ENCODE peak calls at places on chromosome 11, in four cellular contexts. One of them, this sample, is unnamed.

GRCh38 chr11:32204751-32205150 is 113.9 kb downstream of the RCN1 start:
- DNase-seq in right atrium auricular region: no peak
- DNase-seq in body of pancreas: no peak
- DNase-seq in thoracic aorta: no peak
- DNase-seq in this sample: no peak

GRCh38 chr11:13552784-13553183 is 57.0 kb upstream of the PTH start:
- DNase-seq in right atrium auricular region: no peak
- DNase-seq in body of pancreas: no peak
- DNase-seq in thoracic aorta: no peak
- DNase-seq in this sample: no peak

GRCh38 chr11:122439911-122440782 is 215.4 kb upstream of the UBASH3B start:
- DNase-seq in right atrium auricular region: peak; percentile 75
- DNase-seq in body of pancreas: peak; percentile 55
- DNase-seq in thoracic aorta: no peak
- DNase-seq in this sample: peak; percentile 89

GRCh38 chr11:36363361-36364272 is 67.5 kb downstream of the PRR5L start:
- DNase-seq in right atrium auricular region: no peak
- DNase-seq in body of pancreas: no peak
- DNase-seq in thoracic aorta: no peak
- DNase-seq in this sample: peak; percentile 67

GRCh38 chr11:131681875-131682274 is 311.5 kb downstream of the NTM start:
- DNase-seq in right atrium auricular region: no peak
- DNase-seq in body of pancreas: no peak
- DNase-seq in thoracic aorta: no peak
- DNase-seq in this sample: peak; percentile 34

GRCh38 chr11:96254087-96254486 is 88.9 kb downstream of the MAML2 start:
- DNase-seq in right atrium auricular region: no peak
- DNase-seq in body of pancreas: peak; percentile 34
- DNase-seq in thoracic aorta: no peak
- DNase-seq in this sample: no peak

GRCh38 chr11:79264284-79264683 is 176.5 kb downstream of the TENM4 start:
- DNase-seq in right atrium auricular region: no peak
- DNase-seq in body of pancreas: no peak
- DNase-seq in thoracic aorta: no peak
- DNase-seq in this sample: no peak

GRCh38 chr11:66007201-66007634 is 4.6 kb upstream of the CST6 start:
- DNase-seq in right atrium auricular region: no peak
- DNase-seq in body of pancreas: no peak
- DNase-seq in thoracic aorta: no peak
- DNase-seq in this sample: peak; percentile 83

GRCh38 chr11:71235719-71236118 is 16.7 kb downstream of the SHANK2 start:
- DNase-seq in right atrium auricular region: no peak
- DNase-seq in body of pancreas: no peak
- DNase-seq in thoracic aorta: no peak
- DNase-seq in this sample: peak; percentile 25

GRCh38 chr11:65915821-65916251 is 3.0 kb downstream of the C11orf68 start:
- DNase-seq in right atrium auricular region: peak; percentile 96
- DNase-seq in body of pancreas: peak; percentile 75
- DNase-seq in thoracic aorta: peak; percentile 87
- DNase-seq in this sample: peak; percentile 80

GRCh38 chr11:108592591-108593213 is 866 bp downstream of the EXPH5 start:
- DNase-seq in right atrium auricular region: no peak
- DNase-seq in body of pancreas: peak; percentile 18
- DNase-seq in thoracic aorta: peak; percentile 18
- DNase-seq in this sample: peak; percentile 77

DNA sequence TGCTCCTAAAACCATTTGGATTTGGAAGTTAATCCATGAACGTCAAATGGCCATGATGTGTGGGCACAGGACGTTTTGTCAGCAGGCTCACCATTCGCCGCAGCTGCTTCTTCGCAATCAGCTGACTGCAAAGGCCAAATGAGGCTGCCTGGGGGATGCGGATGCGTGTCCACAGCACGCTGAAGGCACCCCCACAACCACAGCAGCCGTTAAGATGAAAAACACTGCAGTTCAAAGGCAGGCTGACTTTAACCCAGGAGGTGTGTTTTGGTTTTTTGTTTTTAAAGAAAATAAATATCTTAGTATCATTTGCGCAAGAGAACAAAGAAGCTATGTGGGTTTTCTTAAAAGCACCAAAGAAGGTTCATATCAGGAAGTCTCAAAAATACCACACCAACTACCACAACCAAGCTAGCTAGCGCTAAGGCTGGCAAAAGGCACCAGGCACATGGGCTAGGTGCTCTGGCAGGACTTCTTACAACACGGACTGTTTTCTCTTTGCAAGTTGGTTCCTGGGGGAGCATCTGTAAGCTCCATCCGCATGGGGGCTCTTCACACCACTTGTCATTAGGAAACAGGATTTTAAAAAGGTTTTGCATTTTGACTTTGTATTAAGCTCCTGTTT is 22.3 kb upstream of the NAP1L4 start:
- DNase-seq in right atrium auricular region: no peak
- DNase-seq in body of pancreas: no peak
- DNase-seq in thoracic aorta: no peak
- DNase-seq in this sample: no peak
- H3K4me1 ChIP-seq in right atrium auricular region: no peaks in the 10 kb centered on the region
- H3K4me1 ChIP-seq in body of pancreas: no peaks in the 10 kb centered on the region
- H3K4me1 ChIP-seq in thoracic aorta: no peaks in the 10 kb centered on the region
- H3K4me1 ChIP-seq in this sample: no peaks in the 10 kb centered on the region

GRCh38 chr11:117921893-117922292 is 7.3 kb downstream of the TMPRSS13 start:
- DNase-seq in right atrium auricular region: no peak
- DNase-seq in body of pancreas: no peak
- DNase-seq in thoracic aorta: no peak
- DNase-seq in this sample: no peak

GRCh38 chr11:117923275-117923674 is 5.9 kb downstream of the TMPRSS13 start:
- DNase-seq in right atrium auricular region: no peak
- DNase-seq in body of pancreas: no peak
- DNase-seq in thoracic aorta: no peak
- DNase-seq in this sample: no peak

GRCh38 chr11:117924631-117925170 is 4.5 kb downstream of the TMPRSS13 start:
- DNase-seq in right atrium auricular region: no peak
- DNase-seq in body of pancreas: no peak
- DNase-seq in thoracic aorta: no peak
- DNase-seq in this sample: no peak

GRCh38 chr11:117925198-117925925 is 3.8 kb downstream of the TMPRSS13 start:
- DNase-seq in right atrium auricular region: no peak
- DNase-seq in body of pancreas: no peak
- DNase-seq in thoracic aorta: no peak
- DNase-seq in this sample: no peak

DNA sequence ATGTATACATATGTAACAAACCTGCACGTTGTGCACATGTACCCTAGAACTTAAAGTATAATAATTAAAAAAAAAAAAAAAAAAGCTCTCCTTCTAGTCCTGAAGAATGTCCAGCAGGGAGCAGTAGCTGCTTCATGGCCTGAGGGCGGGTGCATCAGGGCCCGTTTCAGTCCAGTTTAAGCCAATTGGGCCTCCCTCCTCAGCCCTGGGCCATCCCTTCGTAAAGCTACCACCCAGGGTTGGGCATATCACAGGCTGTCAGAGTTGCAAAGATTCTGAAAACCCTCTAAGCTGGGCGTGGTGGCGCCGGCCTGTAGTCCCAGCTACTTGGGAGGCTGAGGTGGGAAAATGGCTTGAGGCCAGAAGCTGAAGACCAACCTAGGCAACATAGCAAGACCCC is 5.4 kb downstream of the TMPRSS13 start:
- DNase-seq in right atrium auricular region: no peak
- DNase-seq in body of pancreas: no peak
- DNase-seq in thoracic aorta: no peak
- DNase-seq in this sample: no peak
- TF ChIP-seq CTCF in right atrium auricular region: no peak
- TF ChIP-seq CTCF in body of pancreas: no peak
- TF ChIP-seq CTCF in thoracic aorta: no peak
- TF ChIP-seq CTCF in this sample: peak; percentile 46

GRCh38 chr11:89491141-89491690 is at the start of gene NOX4:
- DNase-seq in right atrium auricular region: peak; percentile 63
- DNase-seq in body of pancreas: peak; percentile 3
- DNase-seq in thoracic aorta: peak; percentile 12
- DNase-seq in this sample: peak; percentile 88
- H3K4me3 ChIP-seq in right atrium auricular region: peak within 1 kb of the TSS; percentile 53
- H3K4me3 ChIP-seq in body of pancreas: no peak within 1 kb of the TSS
- H3K4me3 ChIP-seq in thoracic aorta: peak within 1 kb of the TSS; percentile 71
- H3K4me3 ChIP-seq in this sample: peak within 1 kb of the TSS; percentile 70

GRCh38 chr11:9755561-9755960 is 91.7 kb downstream of the SWAP70 start:
- DNase-seq in right atrium auricular region: no peak
- DNase-seq in body of pancreas: no peak
- DNase-seq in thoracic aorta: no peak
- DNase-seq in this sample: no peak
- H3K4me1 ChIP-seq in right atrium auricular region: no peaks in the 10 kb centered on the region
- H3K4me1 ChIP-seq in body of pancreas: peaks cover 34% of the 10 kb centered on the region
- H3K4me1 ChIP-seq in thoracic aorta: peaks cover 8% of the 10 kb centered on the region
- H3K4me1 ChIP-seq in this sample: no peaks in the 10 kb centered on the region

DNA sequence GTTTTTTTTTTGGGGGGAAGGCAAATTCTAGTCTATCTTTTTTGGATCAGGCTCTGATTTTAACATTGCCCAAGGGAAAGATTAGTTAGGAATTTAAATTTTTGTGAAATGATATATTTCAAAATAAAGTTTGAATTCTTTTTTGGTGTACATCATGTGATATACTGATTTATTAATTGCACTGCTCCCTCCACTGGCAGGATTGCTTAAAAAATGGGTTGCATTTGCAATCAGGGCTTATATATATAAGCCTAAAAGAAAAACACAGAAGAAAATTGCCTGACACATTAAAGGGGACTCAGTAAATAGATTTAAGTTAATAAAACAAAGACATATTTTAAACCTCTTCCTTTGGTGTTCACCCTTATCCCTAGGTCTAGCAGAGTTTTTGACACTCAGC is 1.2 kb downstream of the DYNC2H1 start:
- DNase-seq in right atrium auricular region: no peak
- DNase-seq in body of pancreas: no peak
- DNase-seq in thoracic aorta: no peak
- DNase-seq in this sample: no peak
- TF ChIP-seq CTCF in right atrium auricular region: no peak
- TF ChIP-seq CTCF in body of pancreas: no peak
- TF ChIP-seq CTCF in thoracic aorta: no peak
- TF ChIP-seq CTCF in this sample: no peak

GRCh38 chr11:111918390-111919256 is at the start of gene C11orf52:
- DNase-seq in right atrium auricular region: no peak
- DNase-seq in body of pancreas: peak; percentile 96
- DNase-seq in thoracic aorta: no peak
- DNase-seq in this sample: peak; percentile 92
- H3K4me3 ChIP-seq in right atrium auricular region: no peak within 1 kb of the TSS
- H3K4me3 ChIP-seq in body of pancreas: no peak within 1 kb of the TSS
- H3K4me3 ChIP-seq in thoracic aorta: peak within 1 kb of the TSS; percentile 21
- H3K4me3 ChIP-seq in this sample: no peak within 1 kb of the TSS

GRCh38 chr11:76771446-76772099 is 11.6 kb upstream of the TSKU start:
- DNase-seq in right atrium auricular region: no peak
- DNase-seq in body of pancreas: no peak
- DNase-seq in thoracic aorta: no peak
- DNase-seq in this sample: no peak

GRCh38 chr11:76772100-76772782 is 10.9 kb upstream of the TSKU start:
- DNase-seq in right atrium auricular region: no peak
- DNase-seq in body of pancreas: no peak
- DNase-seq in thoracic aorta: no peak
- DNase-seq in this sample: no peak

GRCh38 chr11:76769645-76770586 is 13.2 kb upstream of the TSKU start:
- DNase-seq in right atrium auricular region: no peak
- DNase-seq in body of pancreas: peak; percentile 67
- DNase-seq in thoracic aorta: no peak
- DNase-seq in this sample: peak; percentile 86

GRCh38 chr11:76769071-76769560 is 14.0 kb upstream of the TSKU start:
- DNase-seq in right atrium auricular region: no peak
- DNase-seq in body of pancreas: no peak
- DNase-seq in thoracic aorta: no peak
- DNase-seq in this sample: peak; percentile 85

DNA sequence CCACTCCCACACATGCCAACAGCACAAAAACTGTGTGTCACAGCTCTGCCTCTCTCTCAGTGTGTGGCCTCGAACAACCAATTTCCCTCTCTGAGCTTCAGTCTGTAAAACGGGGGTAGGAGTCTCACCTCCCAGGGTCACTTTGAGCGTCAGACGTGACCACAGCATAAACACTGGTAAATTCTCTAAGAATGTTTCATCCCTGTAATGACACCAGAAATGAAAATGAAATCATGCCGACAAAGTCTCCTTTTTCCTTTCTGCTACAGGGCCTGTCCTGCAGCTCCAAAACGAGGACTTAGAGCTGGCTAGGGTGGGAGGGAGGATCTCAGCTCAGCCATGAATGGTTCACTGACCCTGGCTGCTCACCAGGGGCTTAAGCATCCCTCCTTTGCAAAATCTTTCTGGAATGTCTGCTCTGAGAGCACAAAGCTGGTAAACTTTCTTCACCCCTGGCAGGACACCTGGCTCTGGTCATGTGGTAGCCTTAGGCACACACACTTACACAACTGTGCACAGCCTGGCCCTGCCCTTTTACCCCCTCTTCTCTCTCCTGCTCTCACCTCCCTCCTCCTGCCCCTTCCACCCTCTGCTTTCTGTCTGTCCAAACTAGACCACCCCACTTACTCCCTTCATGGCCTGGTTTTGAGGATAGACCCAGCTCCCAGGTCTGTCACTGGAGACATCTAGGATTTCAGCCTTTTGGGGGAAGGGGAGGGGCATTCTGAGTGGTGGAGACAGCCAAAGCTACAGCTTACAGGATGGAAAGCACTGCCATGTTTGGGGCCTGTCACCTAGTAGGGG is 12.3 kb upstream of the TSKU start:
- DNase-seq in right atrium auricular region: peak; percentile 86
- DNase-seq in body of pancreas: peak; percentile 34
- DNase-seq in thoracic aorta: no peak
- DNase-seq in this sample: peak; percentile 81
- H3K4me1 ChIP-seq in right atrium auricular region: no peaks in the 10 kb centered on the region
- H3K4me1 ChIP-seq in body of pancreas: peaks cover 67% of the 10 kb centered on the region
- H3K4me1 ChIP-seq in thoracic aorta: peaks cover 35% of the 10 kb centered on the region
- H3K4me1 ChIP-seq in this sample: peaks cover 48% of the 10 kb centered on the region

DNA sequence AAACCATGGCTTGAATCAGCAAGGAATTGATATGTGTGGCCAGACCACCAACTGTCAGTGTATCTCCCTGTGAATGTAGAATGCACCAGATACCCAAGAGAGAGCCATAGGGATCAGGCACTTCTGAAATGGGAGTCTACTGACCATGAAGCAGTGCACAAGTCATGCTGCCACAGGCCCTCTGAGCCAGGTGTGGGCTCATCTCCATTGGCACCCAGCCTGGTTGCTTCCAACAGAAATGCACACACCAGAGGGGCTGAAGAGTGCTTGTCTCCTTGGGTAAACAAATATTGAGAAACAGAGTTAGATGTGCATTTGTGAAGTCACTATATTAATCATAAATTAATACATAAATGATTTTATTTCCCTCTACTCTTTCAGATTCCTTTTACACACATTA is 28.4 kb upstream of the PANX1 start:
- DNase-seq in right atrium auricular region: no peak
- DNase-seq in body of pancreas: no peak
- DNase-seq in thoracic aorta: no peak
- DNase-seq in this sample: no peak
- TF ChIP-seq CTCF in right atrium auricular region: no peak
- TF ChIP-seq CTCF in body of pancreas: no peak
- TF ChIP-seq CTCF in thoracic aorta: no peak
- TF ChIP-seq CTCF in this sample: no peak